ENCODE peak calls at places on chromosomes 3 and 15, in five cellular contexts. Q is K562, F is left ventricle myocardium inferior, N is caudate nucleus, C is heart right ventricle. R is an unnamed sample.

GRCh38 chr3:172586447-172586846 is 63.2 kb upstream of the TNFSF10 start:
- DNase-seq in F (no peak), N (no peak), C (no peak), Q (no peak), R (no peak)

GRCh38 chr15:101810905-101811304 is 1.1 kb upstream of the OR4F15 start:
- DNase-seq in N (no peak), F (no peak), Q (no peak), C (no peak), R (no peak)

GRCh38 chr15:71282086-71282485 is 166.8 kb downstream of the THSD4 start:
- DNase-seq in F (no peak), Q (no peak), N (no peak), C (no peak), R (no peak)

GRCh38 chr3:103690536-103690935 is 1255.7 kb downstream of the ZPLD1 start:
- DNase-seq in Q (no peak), N (no peak), F (no peak), C (no peak), R (no peak)

GRCh38 chr15:74340139-74340538 is 27.3 kb downstream of the CYP11A1 start:
- DNase-seq in N (no peak), Q (no peak), F (no peak), C (no peak), R (no peak)

GRCh38 chr3:192727032-192727847 is at the start of gene FGF12:
- DNase-seq in N (peak; percentile 59), Q (peak; percentile 24), F (peak; percentile 88), C (peak; percentile 86), R (peak; percentile 95)

GRCh38 chr3:71064976-71065763 is 518.4 kb downstream of the FOXP1 start:
- DNase-seq in N (peak; percentile 41), F (peak; percentile 60), Q (peak; percentile 71), C (peak; percentile 54), R (peak; percentile 52)

GRCh38 chr3:109184726-109185125 is 48.2 kb downstream of the C3orf85 start:
- DNase-seq in F (no peak), Q (no peak), N (no peak), C (no peak), R (no peak)

GRCh38 chr3:71989165-71989564 is 204.2 kb upstream of the PROK2 start:
- DNase-seq in F (no peak), N (no peak), C (no peak), Q (no peak), R (no peak)

GRCh38 chr3:141663993-141664392 is 74.1 kb upstream of the RNF7 start:
- DNase-seq in Q (no peak), F (no peak), C (no peak), N (no peak), R (no peak)

GRCh38 chr3:151859125-151859741 is 14.2 kb upstream of the SUCNR1 start:
- DNase-seq in C (no peak), N (no peak), Q (no peak), F (no peak), R (no peak)

GRCh38 chr15:34953851-34954250 is 15.7 kb downstream of the AQR start:
- DNase-seq in C (no peak), F (no peak), Q (no peak), N (no peak), R (no peak)

GRCh38 chr3:167740961-167741587 is 5.6 kb downstream of the SERPINI1 start:
- DNase-seq in N (peak; percentile 2), Q (peak; percentile 53), C (no peak), F (no peak), R (peak; percentile 57)

GRCh38 chr15:98881526-98882517 is 125.8 kb downstream of the PGPEP1L start:
- DNase-seq in N (no peak), F (no peak), Q (peak; percentile 44), C (no peak), R (no peak)

GRCh38 chr15:69554321-69554961 is 101.8 kb downstream of the RPLP1 start:
- DNase-seq in Q (no peak), C (no peak), F (no peak), N (no peak), R (no peak)

GRCh38 chr3:36606871-36607765 is 157.2 kb downstream of the DCLK3 start:
- DNase-seq in F (no peak), N (no peak), C (no peak), Q (no peak), R (no peak)

GRCh38 chr15:80489030-80489594 is 84.9 kb downstream of the ARNT2 start:
- DNase-seq in C (no peak), N (no peak), Q (no peak), F (no peak), R (no peak)

GRCh38 chr3:23198801-23199200 is 4.3 kb upstream of the UBE2E2 start:
- DNase-seq in N (no peak), C (no peak), Q (no peak), F (no peak), R (no peak)

GRCh38 chr3:147421184-147421912 is 12.2 kb downstream of the ZIC1 start:
- DNase-seq in C (no peak), Q (no peak), F (no peak), N (no peak), R (no peak)

GRCh38 chr15:67307889-67308597 is 53.5 kb downstream of the IQCH start:
- DNase-seq in N (no peak), C (no peak), Q (no peak), F (no peak), R (no peak)

GRCh38 chr3:57019057-57019456 is 41.4 kb upstream of the SPATA12 start:
- DNase-seq in C (no peak), F (no peak), Q (no peak), N (no peak), R (no peak)

GRCh38 chr15:77497108-77497737 is 76.5 kb downstream of the HMG20A start:
- DNase-seq in C (peak; percentile 84), F (peak; percentile 85), Q (no peak), N (peak; percentile 76), R (peak; percentile 94)

GRCh38 chr15:31297221-31297879 is 29.3 kb upstream of the KLF13 start:
- DNase-seq in N (no peak), F (no peak), Q (no peak), C (no peak), R (no peak)

GRCh38 chr3:49930922-49931321 is 1.3 kb upstream of the MON1A start:
- DNase-seq in Q (peak; percentile 66), F (no peak), C (no peak), N (no peak), R (no peak)

GRCh38 chr3:15314276-15314675 is 18.1 kb downstream of the SH3BP5 start:
- DNase-seq in Q (no peak), N (no peak), C (no peak), F (no peak), R (no peak)

GRCh38 chr3:121817753-121818152 is 17.1 kb downstream of the IQCB1 start:
- DNase-seq in Q (no peak), C (no peak), N (no peak), F (no peak), R (no peak)

GRCh38 chr15:73866881-73867410 is 6.4 kb upstream of the TBC1D21 start:
- DNase-seq in F (no peak), N (no peak), C (no peak), Q (peak; percentile 25), R (no peak)

GRCh38 chr15:82570721-82571519 is 30.7 kb upstream of the RPS17 start:
- DNase-seq in C (no peak), N (no peak), Q (no peak), F (no peak), R (no peak)

GRCh38 chr3:81003008-81003407 is 758.4 kb downstream of the GBE1 start:
- DNase-seq in C (no peak), F (no peak), N (no peak), Q (no peak), R (no peak)

GRCh38 chr3:120160050-120160449 is 65.8 kb upstream of the GSK3B start:
- DNase-seq in F (peak; percentile 56), N (no peak), C (no peak), Q (no peak), R (no peak)

GRCh38 chr3:36893137-36893557 is 51.7 kb downstream of the TRANK1 start:
- DNase-seq in Q (peak; percentile 52), F (no peak), N (no peak), C (peak; percentile 71), R (no peak)

GRCh38 chr3:14537590-14538450 is 2.3 kb downstream of the GRIP2 start:
- DNase-seq in C (no peak), Q (peak; percentile 90), F (peak; percentile 56), N (no peak), R (no peak)

GRCh38 chr15:46442196-46442595 is 807.4 kb downstream of the SQOR start:
- DNase-seq in N (no peak), Q (no peak), F (no peak), C (no peak), R (no peak)

GRCh38 chr3:40120816-40121215 is 188.7 kb upstream of the EIF1B start:
- DNase-seq in Q (no peak), N (no peak), C (no peak), F (no peak), R (no peak)
- H3K27ac ChIP-seq in Q (no peak overlapping the region), N (no peak overlapping the region), C (no peak overlapping the region), F (no peak overlapping the region), R (peak overlapping the region; percentile 1)

DNA sequence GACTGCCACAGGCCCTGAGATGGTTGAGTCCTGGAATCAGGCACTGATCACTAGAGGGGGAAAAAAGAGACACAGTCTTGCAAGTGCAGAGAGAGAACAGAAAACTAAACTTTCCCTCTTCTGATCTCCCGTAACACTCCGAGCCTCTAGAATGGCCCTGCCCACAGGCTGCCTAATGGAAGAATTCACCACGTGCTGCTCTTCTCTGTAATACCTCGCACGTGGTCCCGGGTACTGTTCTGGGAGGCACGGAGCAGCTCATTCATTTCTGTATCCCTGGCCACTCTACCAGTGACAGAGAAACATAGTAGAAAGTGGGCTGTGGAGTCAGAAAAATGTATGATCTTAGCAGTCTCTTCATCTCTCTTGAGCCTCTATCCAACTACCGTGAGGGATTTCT is 30.4 kb downstream of the VGLL4 start:
- DNase-seq in C (no peak), F (no peak), N (no peak), Q (no peak), R (no peak)
- H3K27ac ChIP-seq in C (no peak overlapping the region), F (peak overlapping the region; percentile 6), N (peak overlapping the region; percentile 49), Q (no peak overlapping the region), R (peak overlapping the region; percentile 14)

GRCh38 chr3:48743773-48744172 is 26.8 kb upstream of the IP6K2 start:
- DNase-seq in C (no peak), F (no peak), Q (peak; percentile 16), N (no peak), R (no peak)

GRCh38 chr3:48738144-48738536 is 21.1 kb upstream of the IP6K2 start:
- DNase-seq in Q (no peak), F (no peak), C (peak; percentile 32), N (no peak), R (no peak)

GRCh38 chr3:48739955-48740823 is 23.2 kb upstream of the IP6K2 start:
- DNase-seq in N (peak; percentile 79), F (peak; percentile 94), Q (peak; percentile 81), C (peak; percentile 89), R (peak; percentile 92)

GRCh38 chr3:48739617-48739954 is 22.6 kb upstream of the IP6K2 start:
- DNase-seq in C (no peak), Q (no peak), N (no peak), F (no peak), R (no peak)

GRCh38 chr3:48738926-48739616 is 22.1 kb upstream of the IP6K2 start:
- DNase-seq in Q (no peak), C (peak; percentile 61), F (peak; percentile 71), N (no peak), R (no peak)
- H3K27ac ChIP-seq in Q (no peak overlapping the region), C (peak overlapping the region; percentile 59), F (peak overlapping the region; percentile 94), N (peak overlapping the region; percentile 96), R (peak overlapping the region; percentile 91)

DNA sequence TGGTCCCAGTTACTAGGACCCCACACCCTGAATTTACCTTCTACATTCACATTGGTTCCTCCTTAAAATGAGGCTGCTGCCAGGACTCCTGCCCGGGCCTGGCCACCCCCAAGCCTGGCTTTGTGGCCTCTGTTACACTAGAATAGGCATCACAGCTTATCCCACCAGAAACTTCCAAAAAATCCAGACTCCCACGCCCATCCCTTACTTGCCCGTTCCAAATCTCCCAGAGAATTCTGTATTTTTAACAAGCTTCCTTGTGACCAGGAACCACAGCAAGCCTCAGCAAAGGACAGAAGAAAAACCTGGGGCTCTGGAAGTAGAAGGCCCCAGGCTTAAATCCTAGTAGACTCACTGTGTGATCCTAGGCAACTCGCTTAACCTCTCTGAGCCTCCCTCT is 36.0 kb upstream of the SLC6A1 start:
- DNase-seq in Q (no peak), F (no peak), N (no peak), C (no peak), R (no peak)
- H3K27ac ChIP-seq in Q (no peak overlapping the region), F (peak overlapping the region; percentile 65), N (peak overlapping the region; percentile 29), C (peak overlapping the region; percentile 77), R (peak overlapping the region; percentile 47)

R was measured in dorsolateral prefrontal cortex.